ENCODE peak calls at places on chromosomes 6 and 20, in six cellular contexts. G, R, Z, M, U and W are unnamed samples.

GRCh38 chr6:51934098-51934497 is 153.3 kb downstream of the PKHD1 start:
- DNase-seq in M (peak), R (peak), U (no peak), Z (no peak), G (no peak), W (peak)

GRCh38 chr6:401994-402640 is 10.6 kb downstream of the IRF4 start:
- DNase-seq in M (no peak), Z (no peak), U (no peak), G (no peak), R (no peak), W (no peak)

GRCh38 chr20:50675671-50676376 is 15.5 kb downstream of the RIPOR3 start:
- DNase-seq in U (no peak), R (no peak), Z (no peak), M (peak), G (peak), W (no peak)

GRCh38 chr6:169884158-169884557 is 132.7 kb downstream of the ERMARD start:
- DNase-seq in R (no peak), G (no peak), Z (peak), U (no peak), M (no peak), W (no peak)

GRCh38 chr20:57622579-57623381 is 2.6 kb upstream of the ZBP1 start:
- DNase-seq in U (peak), M (peak), Z (no peak), G (peak), R (peak), W (peak)

GRCh38 chr20:50744143-50744792 is 12.9 kb downstream of the PARD6B start:
- DNase-seq in R (peak), G (peak), U (no peak), Z (peak), M (peak), W (peak)

GRCh38 chr6:167952512-167952859 is 45.0 kb upstream of the KIF25 start:
- DNase-seq in M (peak), G (no peak), Z (no peak), R (no peak), U (no peak), W (no peak)

GRCh38 chr6:43913388-43914271 is 143.6 kb downstream of the VEGFA start:
- DNase-seq in Z (no peak), G (no peak), R (peak), M (no peak), U (no peak), W (peak)

GRCh38 chr6:150755042-150755441 is 110.5 kb upstream of the MTHFD1L start:
- DNase-seq in M (no peak), Z (no peak), R (no peak), G (no peak), U (no peak), W (no peak)

GRCh38 chr20:57594092-57594911 is 25.9 kb downstream of the ZBP1 start:
- DNase-seq in G (no peak), Z (no peak), U (peak), M (peak), R (peak), W (peak)